ENCODE peak calls at places on chromosome 20, in seven cellular contexts. One of them, this sample, is unnamed.

GRCh38 chr20:18362916-18363315 is 74.6 kb downstream of the ZNF133 start:
- DNase-seq in B cell: no peak
- DNase-seq in breast epithelium: no peak
- DNase-seq in cardiac muscle cell: no peak
- DNase-seq in transverse colon: no peak
- DNase-seq in endothelial cell of umbilical vein: no peak
- DNase-seq in H1: no peak
- DNase-seq in this sample: no peak

GRCh38 chr20:40864470-40864869 is 164.2 kb upstream of the TOP1 start:
- DNase-seq in B cell: no peak
- DNase-seq in breast epithelium: no peak
- DNase-seq in cardiac muscle cell: no peak
- DNase-seq in transverse colon: no peak
- DNase-seq in endothelial cell of umbilical vein: no peak
- DNase-seq in H1: no peak
- DNase-seq in this sample: no peak

GRCh38 chr20:1392693-1393506 is at the start of gene FKBP1A:
- DNase-seq in B cell: peak
- DNase-seq in breast epithelium: peak
- DNase-seq in cardiac muscle cell: peak
- DNase-seq in transverse colon: peak
- DNase-seq in endothelial cell of umbilical vein: peak
- DNase-seq in H1: no peak
- DNase-seq in this sample: peak

GRCh38 chr20:6492396-6493055 is 275.0 kb upstream of the BMP2 start:
- DNase-seq in B cell: no peak
- DNase-seq in breast epithelium: no peak
- DNase-seq in cardiac muscle cell: no peak
- DNase-seq in transverse colon: no peak
- DNase-seq in endothelial cell of umbilical vein: peak
- DNase-seq in H1: no peak
- DNase-seq in this sample: no peak

GRCh38 chr20:59988141-59988540 is 29.9 kb downstream of the CDH26 start:
- DNase-seq in B cell: no peak
- DNase-seq in breast epithelium: peak
- DNase-seq in cardiac muscle cell: no peak
- DNase-seq in transverse colon: no peak
- DNase-seq in endothelial cell of umbilical vein: no peak
- DNase-seq in H1: no peak
- DNase-seq in this sample: no peak

GRCh38 chr20:58963060-58963584 is 17.9 kb upstream of the NELFCD start:
- DNase-seq in B cell: no peak
- DNase-seq in breast epithelium: no peak
- DNase-seq in cardiac muscle cell: no peak
- DNase-seq in transverse colon: no peak
- DNase-seq in endothelial cell of umbilical vein: no peak
- DNase-seq in H1: no peak
- DNase-seq in this sample: no peak

GRCh38 chr20:856361-856775 is 22.9 kb downstream of the FAM110A start:
- DNase-seq in B cell: no peak
- DNase-seq in breast epithelium: peak
- DNase-seq in cardiac muscle cell: no peak
- DNase-seq in transverse colon: no peak
- DNase-seq in endothelial cell of umbilical vein: no peak
- DNase-seq in H1: no peak
- DNase-seq in this sample: peak

GRCh38 chr20:53581444-53582311 is 12.0 kb downstream of the ZNF217 start:
- DNase-seq in B cell: no peak
- DNase-seq in breast epithelium: no peak
- DNase-seq in cardiac muscle cell: no peak
- DNase-seq in transverse colon: peak
- DNase-seq in endothelial cell of umbilical vein: no peak
- DNase-seq in H1: no peak
- DNase-seq in this sample: peak

GRCh38 chr20:53829086-53829703 is 235.6 kb upstream of the ZNF217 start:
- DNase-seq in B cell: no peak
- DNase-seq in breast epithelium: no peak
- DNase-seq in cardiac muscle cell: no peak
- DNase-seq in transverse colon: no peak
- DNase-seq in endothelial cell of umbilical vein: peak
- DNase-seq in H1: no peak
- DNase-seq in this sample: no peak

GRCh38 chr20:53899351-53900167 is 170.8 kb downstream of the BCAS1 start:
- DNase-seq in B cell: peak
- DNase-seq in breast epithelium: no peak
- DNase-seq in cardiac muscle cell: no peak
- DNase-seq in transverse colon: peak
- DNase-seq in endothelial cell of umbilical vein: peak
- DNase-seq in H1: no peak
- DNase-seq in this sample: peak

GRCh38 chr20:750801-751200 is 17.5 kb downstream of the SLC52A3 start:
- DNase-seq in B cell: no peak
- DNase-seq in breast epithelium: no peak
- DNase-seq in cardiac muscle cell: no peak
- DNase-seq in transverse colon: no peak
- DNase-seq in endothelial cell of umbilical vein: no peak
- DNase-seq in H1: no peak
- DNase-seq in this sample: no peak

GRCh38 chr20:36214684-36215256 is 21.5 kb upstream of the AAR2 start:
- DNase-seq in B cell: peak
- DNase-seq in breast epithelium: no peak
- DNase-seq in cardiac muscle cell: peak
- DNase-seq in transverse colon: no peak
- DNase-seq in endothelial cell of umbilical vein: peak
- DNase-seq in H1: no peak
- DNase-seq in this sample: peak

GRCh38 chr20:36215778-36216177 is 20.5 kb upstream of the AAR2 start:
- DNase-seq in B cell: no peak
- DNase-seq in breast epithelium: no peak
- DNase-seq in cardiac muscle cell: no peak
- DNase-seq in transverse colon: no peak
- DNase-seq in endothelial cell of umbilical vein: no peak
- DNase-seq in H1: no peak
- DNase-seq in this sample: no peak

GRCh38 chr20:36218380-36219064 is 17.8 kb upstream of the AAR2 start:
- DNase-seq in B cell: no peak
- DNase-seq in breast epithelium: no peak
- DNase-seq in cardiac muscle cell: no peak
- DNase-seq in transverse colon: no peak
- DNase-seq in endothelial cell of umbilical vein: no peak
- DNase-seq in H1: no peak
- DNase-seq in this sample: no peak

GRCh38 chr20:36216314-36217025 is 19.8 kb upstream of the AAR2 start:
- DNase-seq in B cell: no peak
- DNase-seq in breast epithelium: no peak
- DNase-seq in cardiac muscle cell: no peak
- DNase-seq in transverse colon: no peak
- DNase-seq in endothelial cell of umbilical vein: no peak
- DNase-seq in H1: no peak
- DNase-seq in this sample: no peak

DNA sequence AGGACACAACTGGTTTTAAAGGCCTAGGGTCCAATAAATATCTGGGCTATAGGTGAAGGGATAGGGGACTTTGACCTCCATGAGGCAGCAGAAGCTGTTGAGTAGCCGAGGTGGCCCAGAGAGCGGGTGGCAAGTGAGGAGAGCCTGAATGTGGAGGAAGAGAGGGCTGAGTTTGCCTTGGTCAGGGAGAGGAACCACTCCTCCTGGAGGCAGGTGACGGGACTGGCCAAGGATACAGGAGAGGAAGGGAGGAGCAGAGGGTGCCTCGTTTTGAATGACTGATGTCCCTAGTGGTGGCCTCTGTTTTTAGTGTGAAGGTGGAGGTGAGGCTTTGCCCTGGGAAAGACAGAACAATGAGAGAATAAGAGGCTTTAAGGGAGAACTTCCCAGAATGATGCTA is 19.1 kb upstream of the AAR2 start:
- DNase-seq in B cell: no peak
- DNase-seq in breast epithelium: no peak
- DNase-seq in cardiac muscle cell: no peak
- DNase-seq in transverse colon: no peak
- DNase-seq in endothelial cell of umbilical vein: no peak
- DNase-seq in H1: peak
- DNase-seq in this sample: no peak
- TF ChIP-seq CTCF in B cell: no peak
- TF ChIP-seq CTCF in breast epithelium: no peak
- TF ChIP-seq CTCF in cardiac muscle cell: no peak
- TF ChIP-seq CTCF in transverse colon: no peak
- TF ChIP-seq CTCF in endothelial cell of umbilical vein: no peak
- TF ChIP-seq CTCF in H1: peak
- TF ChIP-seq CTCF in this sample: no peak

DNA sequence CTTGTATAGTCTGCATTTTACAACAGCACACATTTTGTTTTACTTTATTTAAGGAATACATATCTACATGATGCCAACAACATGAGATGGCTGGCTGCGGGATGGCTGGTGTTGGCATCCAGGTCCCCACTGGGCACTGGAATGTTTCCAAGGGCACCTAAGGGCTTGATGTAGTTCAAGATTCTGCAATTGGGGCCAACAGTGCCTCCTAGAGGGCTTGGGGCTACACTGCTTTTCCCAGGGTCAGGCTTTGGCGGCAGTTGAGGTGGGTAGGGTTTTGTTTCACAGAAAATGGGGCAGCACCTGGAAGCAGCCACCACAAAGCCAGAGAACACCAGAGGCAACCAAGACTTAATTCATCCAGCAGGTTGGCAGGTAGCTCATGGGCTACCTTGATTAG is 202.2 kb upstream of the PRND start:
- DNase-seq in B cell: no peak
- DNase-seq in breast epithelium: no peak
- DNase-seq in cardiac muscle cell: peak
- DNase-seq in transverse colon: no peak
- DNase-seq in endothelial cell of umbilical vein: peak
- DNase-seq in H1: no peak
- DNase-seq in this sample: peak
- TF ChIP-seq CTCF in B cell: no peak
- TF ChIP-seq CTCF in breast epithelium: no peak
- TF ChIP-seq CTCF in cardiac muscle cell: peak
- TF ChIP-seq CTCF in transverse colon: peak
- TF ChIP-seq CTCF in endothelial cell of umbilical vein: peak
- TF ChIP-seq CTCF in H1: peak
- TF ChIP-seq CTCF in this sample: peak

DNA sequence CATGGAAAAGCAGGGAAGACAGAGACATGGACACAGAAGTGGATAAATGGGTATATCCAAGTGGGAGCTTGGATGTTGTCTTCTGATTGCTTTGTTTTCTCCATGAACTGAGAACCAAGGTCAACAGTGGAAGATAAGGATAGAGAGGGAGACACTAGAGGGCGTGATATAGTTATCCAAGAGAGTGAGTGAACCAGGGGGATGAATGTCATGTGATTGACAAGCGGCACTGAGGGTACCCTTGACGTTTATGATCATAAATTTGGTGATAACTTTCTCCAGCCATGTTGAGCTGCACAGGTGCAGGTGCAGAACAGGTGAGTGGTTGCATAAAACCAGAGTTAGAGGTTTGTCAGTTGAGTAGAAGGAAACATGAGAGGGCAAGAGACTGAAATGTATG is 20.7 kb downstream of the EBF4 start:
- DNase-seq in B cell: peak
- DNase-seq in breast epithelium: no peak
- DNase-seq in cardiac muscle cell: no peak
- DNase-seq in transverse colon: no peak
- DNase-seq in endothelial cell of umbilical vein: no peak
- DNase-seq in H1: no peak
- DNase-seq in this sample: no peak
- TF ChIP-seq CTCF in B cell: no peak
- TF ChIP-seq CTCF in breast epithelium: no peak
- TF ChIP-seq CTCF in cardiac muscle cell: peak
- TF ChIP-seq CTCF in transverse colon: no peak
- TF ChIP-seq CTCF in endothelial cell of umbilical vein: no peak
- TF ChIP-seq CTCF in H1: peak
- TF ChIP-seq CTCF in this sample: peak

DNA sequence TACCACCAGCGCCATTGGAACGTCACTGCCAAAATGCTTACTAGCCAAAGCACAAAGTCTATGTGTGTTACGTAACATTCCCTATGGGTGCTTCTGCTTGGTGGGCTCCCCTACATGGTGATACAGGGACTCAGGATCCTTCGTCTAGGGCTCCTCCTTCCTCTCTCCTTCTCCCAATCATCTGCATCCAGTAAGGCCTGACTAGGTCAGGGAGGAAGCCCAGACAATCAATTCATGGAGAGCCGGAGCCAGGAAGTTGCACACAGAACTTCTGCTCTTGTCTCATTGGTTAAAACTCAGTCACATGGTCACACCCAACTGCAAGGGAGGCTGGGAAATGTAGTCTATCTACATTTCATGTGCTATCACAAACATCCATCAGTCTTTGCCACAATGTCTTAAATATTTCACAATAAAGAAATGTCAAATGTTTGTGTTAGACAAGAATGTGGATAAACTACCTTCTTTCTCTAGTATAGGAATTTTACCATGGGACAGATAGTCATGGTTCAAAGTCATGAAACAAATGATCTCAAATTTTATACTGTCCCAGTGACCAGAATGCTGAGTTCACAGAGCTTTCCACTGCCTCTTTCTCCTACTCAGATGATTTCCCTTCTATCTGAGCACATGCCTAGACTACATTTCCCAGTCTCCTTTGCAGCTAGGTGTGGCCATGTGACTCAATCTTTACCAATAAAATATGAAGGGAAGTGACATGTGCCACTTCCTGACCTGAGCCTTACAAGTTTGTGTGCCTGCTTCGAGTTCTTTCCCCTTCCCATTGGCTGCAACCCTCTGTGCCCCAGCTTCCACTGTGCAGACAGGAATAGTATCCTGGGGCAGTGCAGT is 9.3 kb upstream of the KCNK15 start:
- DNase-seq in B cell: peak
- DNase-seq in breast epithelium: peak
- DNase-seq in cardiac muscle cell: peak
- DNase-seq in transverse colon: peak
- DNase-seq in endothelial cell of umbilical vein: peak
- DNase-seq in H1: peak
- DNase-seq in this sample: peak
- TF ChIP-seq CTCF in B cell: no peak
- TF ChIP-seq CTCF in breast epithelium: no peak
- TF ChIP-seq CTCF in cardiac muscle cell: no peak
- TF ChIP-seq CTCF in transverse colon: no peak
- TF ChIP-seq CTCF in endothelial cell of umbilical vein: no peak
- TF ChIP-seq CTCF in H1: no peak
- TF ChIP-seq CTCF in this sample: no peak